ENCODE peak calls at places on chromosomes 13 and 19, in eight cellular contexts. T, S, R, K, B, Y, P and L are unnamed samples.

GRCh38 chr13:30113531-30113930 is 193.8 kb downstream of the KATNAL1 start:
- DNase-seq in T (no peak), S (no peak), R (no peak), K (no peak), B (no peak), Y (no peak), P (no peak), L (no peak)

GRCh38 chr19:11023016-11023415 is 62.2 kb downstream of the SMARCA4 start:
- DNase-seq in T (no peak), S (no peak), R (no peak), K (no peak), B (no peak), Y (no peak), P (no peak), L (no peak)

GRCh38 chr13:59300347-59301165 is 863.2 kb downstream of the DIAPH3 start:
- DNase-seq in T (no peak), S (no peak), R (no peak), K (no peak), B (no peak), Y (no peak), P (no peak), L (no peak)

GRCh38 chr13:111846396-111847174 is 220.4 kb upstream of the SOX1 start:
- DNase-seq in T (no peak), S (no peak), R (no peak), K (no peak), B (no peak), Y (no peak), P (no peak), L (no peak)

GRCh38 chr19:51610576-51610975 is 19.6 kb downstream of the SIGLEC5 start:
- DNase-seq in T (no peak), S (no peak), R (no peak), K (no peak), B (no peak), Y (no peak), P (no peak), L (no peak)

GRCh38 chr13:37648604-37649003 is 50.0 kb upstream of the POSTN start:
- DNase-seq in T (no peak), S (peak; percentile 10), R (no peak), K (no peak), B (peak; percentile 49), Y (peak; percentile 84), P (peak; percentile 90), L (no peak)

GRCh38 chr13:42656136-42656535 is 82.2 kb downstream of the TNFSF11 start:
- DNase-seq in T (no peak), S (no peak), R (no peak), K (no peak), B (no peak), Y (peak; percentile 11), P (no peak), L (no peak)

GRCh38 chr13:50081106-50081898 is 66.1 kb downstream of the KCNRG start:
- DNase-seq in T (peak; percentile 66), S (no peak), R (peak; percentile 76), K (peak; percentile 21), B (no peak), Y (no peak), P (no peak), L (peak; percentile 47)

GRCh38 chr13:76707360-76707759 is 178.8 kb downstream of the KCTD12 start:
- DNase-seq in T (no peak), S (peak; percentile 84), R (no peak), K (no peak), B (peak; percentile 14), Y (peak; percentile 79), P (peak; percentile 36), L (no peak)

GRCh38 chr19:35513975-35514809 is 743 bp upstream of the DMKN start:
- DNase-seq in T (no peak), S (no peak), R (no peak), K (no peak), B (no peak), Y (peak; percentile 32), P (peak; percentile 18), L (no peak)

GRCh38 chr19:47699360-47699917 is 13.8 kb upstream of the EHD2 start:
- DNase-seq in T (peak; percentile 74), S (peak; percentile 47), R (no peak), K (no peak), B (peak; percentile 31), Y (no peak), P (no peak), L (peak; percentile 41)

GRCh38 chr13:105527127-105527526 is 1008.3 kb downstream of the EFNB2 start:
- DNase-seq in T (no peak), S (no peak), R (no peak), K (no peak), B (no peak), Y (no peak), P (no peak), L (no peak)

GRCh38 chr19:23554548-23554947 is 132.5 kb downstream of the ZNF675 start:
- DNase-seq in T (no peak), S (peak; percentile 92), R (no peak), K (no peak), B (peak; percentile 54), Y (peak; percentile 2), P (no peak), L (no peak)

GRCh38 chr13:85266331-85266730 is 532.9 kb downstream of the SLITRK6 start:
- DNase-seq in T (no peak), S (peak; percentile 30), R (no peak), K (no peak), B (peak; percentile 52), Y (no peak), P (no peak), L (no peak)

GRCh38 chr13:76778906-76779305 is 107.3 kb downstream of the KCTD12 start:
- DNase-seq in T (no peak), S (no peak), R (no peak), K (no peak), B (no peak), Y (no peak), P (no peak), L (no peak)

GRCh38 chr13:31159306-31159705 is 2.4 kb downstream of the HSPH1 start:
- DNase-seq in T (no peak), S (no peak), R (no peak), K (no peak), B (peak; percentile 8), Y (no peak), P (no peak), L (peak; percentile 74)

GRCh38 chr19:38917921-38918491 is 6.0 kb upstream of the CCER2 start:
- DNase-seq in T (peak; percentile 72), S (no peak), R (no peak), K (no peak), B (peak; percentile 24), Y (no peak), P (no peak), L (peak; percentile 19)

GRCh38 chr19:13001502-13002388 is 6.5 kb downstream of the NFIX start:
- DNase-seq in T (no peak), S (no peak), R (peak; percentile 96), K (no peak), B (no peak), Y (no peak), P (no peak), L (no peak)

GRCh38 chr19:41554902-41555301 is 21.1 kb upstream of the CEACAM21 start:
- DNase-seq in T (no peak), S (no peak), R (no peak), K (no peak), B (no peak), Y (no peak), P (no peak), L (no peak)